ENCODE peak calls at places on chromosomes 4 and X, in eight cellular contexts. U is sigmoid colon, A is SK-N-SH, L is stomach, D is ovary, X is transverse colon, K is upper lobe of left lung, C is tibial nerve. Z is an unnamed sample. For H3K36me3, the result is how much of the 10 kb centered on the place peaks cover.

GRCh38 chr4:141686146-141686775 is 49.9 kb downstream of the IL15 start:
- DNase-seq in L (no peak), A (no peak), D (no peak), K (no peak), X (no peak), C (no peak), U (no peak), Z (no peak)

GRCh38 chrX:87517571-87518141 is at the start of gene KLHL4:
- DNase-seq in L (no peak), A (no peak), U (no peak), C (no peak), D (peak), X (no peak), K (no peak), Z (no peak)

GRCh38 chr4:184983660-184984356 is 34.5 kb upstream of the HELT start:
- DNase-seq in U (no peak), A (peak), C (peak), L (peak), D (peak), K (peak), X (peak), Z (no peak)

GRCh38 chr4:35025152-35025834 is 1219.0 kb downstream of the ARAP2 start:
- DNase-seq in C (no peak), K (no peak), D (no peak), L (no peak), U (no peak), A (no peak), X (no peak), Z (no peak)

GRCh38 chrX:27889878-27890277 is 82.1 kb downstream of the MAGEB10 start:
- DNase-seq in U (no peak), K (no peak), X (no peak), L (no peak), A (no peak), C (no peak), D (no peak), Z (no peak)

GRCh38 chr4:144645102-144645469 is 870 bp upstream of the HHIP start:
- DNase-seq in D (peak), U (no peak), K (peak), A (peak), X (no peak), L (no peak), C (no peak), Z (no peak)

GRCh38 chr4:169807934-169808333 is 50.2 kb upstream of the HPF1 start:
- DNase-seq in U (no peak), D (no peak), L (no peak), C (no peak), X (no peak), A (peak), K (no peak), Z (no peak)

GRCh38 chr4:131499139-131499873 is 1649.8 kb upstream of the PCDH10 start:
- DNase-seq in X (no peak), C (no peak), L (no peak), K (no peak), U (no peak), D (no peak), A (no peak), Z (no peak)

GRCh38 chr4:152229782-152230289 is 306.1 kb downstream of the FBXW7 start:
- DNase-seq in X (no peak), D (no peak), K (no peak), C (no peak), U (no peak), A (no peak), L (no peak), Z (peak)

GRCh38 chr4:47528651-47529050 is 43.6 kb downstream of the ATP10D start:
- DNase-seq in X (no peak), U (no peak), K (no peak), A (no peak), C (no peak), L (no peak), D (no peak), Z (no peak)
- TF ChIP-seq EP300 in X (no peak), U (no peak), K (no peak), A (no peak), C (no peak), L (no peak), D (no peak), Z (no peak)

DNA sequence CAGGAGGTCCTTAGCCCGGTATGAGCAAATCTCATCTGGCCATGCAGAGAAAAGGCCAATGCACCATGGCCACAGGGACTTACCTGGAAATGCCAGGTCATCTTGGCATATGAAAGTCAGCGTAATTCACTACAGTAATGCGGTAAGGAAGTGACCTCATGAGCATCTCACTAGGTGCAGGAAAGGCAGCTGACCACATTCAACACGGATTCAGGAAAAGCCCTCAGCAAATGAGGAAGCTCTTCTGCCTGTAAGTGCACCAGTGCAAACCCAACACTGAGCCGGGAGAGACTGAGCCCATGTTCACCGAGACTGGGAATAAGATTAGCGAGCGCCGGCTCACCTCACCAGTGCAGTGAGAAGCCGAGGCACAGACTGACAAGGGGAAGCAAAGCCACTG is 23.7 kb downstream of the LRPAP1 start:
- DNase-seq in X (no peak), C (no peak), A (no peak), K (no peak), U (no peak), L (no peak), D (no peak), Z (no peak)
- H3K36me3 ChIP-seq in X (half or more), C (under half), A (half or more), K (half or more), U (under half), L (half or more), D (under half), Z (half or more)

DNA sequence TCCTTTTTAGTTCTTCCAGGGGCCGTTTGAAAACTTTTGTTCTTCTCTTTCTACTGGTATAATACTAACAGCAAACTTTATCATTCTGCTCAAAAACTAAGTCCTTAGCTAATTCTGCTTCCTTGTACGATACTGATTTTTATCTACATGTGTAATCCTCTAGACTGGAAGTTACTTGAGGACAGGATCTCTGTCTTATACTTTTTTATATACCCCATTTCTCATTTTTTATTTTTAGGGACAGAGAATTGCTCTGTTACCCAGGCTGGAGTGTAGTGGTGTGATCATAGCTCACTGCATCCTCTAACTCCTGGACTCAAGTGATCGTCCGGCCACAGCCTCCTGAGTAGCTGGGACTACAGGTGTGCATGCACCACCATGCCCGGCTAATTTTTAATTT is 2.2 kb downstream of the COX7B start:
- DNase-seq in K (no peak), C (no peak), U (no peak), L (no peak), D (no peak), X (no peak), A (no peak), Z (no peak)
- H3K4me3 ChIP-seq in K (no peak), C (no peak), U (no peak), L (no peak), D (no peak), X (no peak), A (no peak), Z (no peak)

GRCh38 chr4:6021831-6022606 is 3.8 kb upstream of the C4orf50 start:
- DNase-seq in C (no peak), A (no peak), D (no peak), U (no peak), X (no peak), K (no peak), L (no peak), Z (no peak)

GRCh38 chr4:6020633-6021032 is 2.4 kb upstream of the C4orf50 start:
- DNase-seq in U (no peak), D (no peak), A (no peak), C (no peak), L (no peak), X (no peak), K (no peak), Z (no peak)

GRCh38 chr4:6017800-6018199 is 431 bp downstream of the C4orf50 start:
- DNase-seq in U (no peak), K (no peak), D (no peak), C (no peak), L (no peak), X (no peak), A (no peak), Z (no peak)

GRCh38 chr4:6018331-6018730 is at the start of gene C4orf50:
- DNase-seq in L (no peak), X (no peak), D (no peak), A (no peak), C (no peak), K (no peak), U (no peak), Z (no peak)

DNA sequence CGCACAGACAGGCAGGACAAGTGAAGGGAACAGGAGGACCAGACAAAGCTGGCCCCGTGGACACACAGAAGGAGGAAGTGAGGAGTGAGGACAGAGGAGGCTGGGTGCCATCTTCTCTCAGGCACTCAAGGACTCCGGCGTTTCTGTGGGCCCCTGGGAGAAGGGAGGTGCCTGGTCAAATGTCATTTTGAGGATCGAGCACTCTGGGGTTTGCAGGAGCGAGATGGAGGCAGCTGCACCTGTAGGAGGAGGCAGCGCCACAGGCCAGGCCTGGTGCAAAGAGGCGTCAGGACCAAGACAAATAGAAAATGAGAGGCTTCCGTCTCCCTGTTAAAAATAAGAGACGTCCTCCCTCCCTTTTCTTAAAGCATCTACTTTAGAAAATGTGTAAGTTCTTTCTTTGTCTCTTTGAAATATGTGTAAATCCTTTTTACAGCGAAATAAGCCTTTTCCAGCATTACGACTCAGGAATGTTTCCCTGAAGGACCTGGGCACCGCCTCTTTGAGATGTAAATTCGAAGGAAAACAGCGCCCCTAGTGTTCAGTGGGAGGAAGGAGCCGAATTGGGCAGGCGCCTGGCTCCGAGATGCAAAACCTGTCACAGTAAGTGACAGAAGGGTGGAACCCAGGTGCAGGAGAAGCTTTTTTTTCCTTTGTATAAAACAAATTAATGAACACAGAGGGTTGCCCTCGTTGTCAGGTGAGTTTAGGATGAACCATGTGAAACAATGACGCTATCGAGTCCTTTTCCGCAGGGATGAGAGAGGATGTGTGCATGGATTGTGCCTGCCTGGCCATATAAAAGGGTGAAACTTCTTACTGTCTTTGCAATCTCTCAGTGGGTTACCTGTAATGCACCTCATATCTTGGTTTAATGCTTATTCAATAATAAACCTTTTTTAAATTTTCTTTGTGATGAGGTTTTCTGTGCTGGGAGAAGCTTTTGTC is 1.4 kb upstream of the C4orf50 start:
- DNase-seq in A (peak), K (no peak), C (no peak), D (no peak), L (peak), U (no peak), X (peak), Z (no peak)
- TF ChIP-seq EP300 in A (no peak), K (no peak), C (no peak), D (no peak), L (no peak), U (no peak), X (no peak), Z (no peak)

GRCh38 chr4:39302901-39303300 is 63.3 kb downstream of the RFC1 start:
- DNase-seq in A (no peak), D (no peak), X (no peak), C (no peak), L (no peak), K (no peak), U (no peak), Z (peak)
- H3K36me3 ChIP-seq in A (under half), D (under half), X (half or more), C (under half), L (half or more), K (half or more), U (under half), Z (half or more)

DNA sequence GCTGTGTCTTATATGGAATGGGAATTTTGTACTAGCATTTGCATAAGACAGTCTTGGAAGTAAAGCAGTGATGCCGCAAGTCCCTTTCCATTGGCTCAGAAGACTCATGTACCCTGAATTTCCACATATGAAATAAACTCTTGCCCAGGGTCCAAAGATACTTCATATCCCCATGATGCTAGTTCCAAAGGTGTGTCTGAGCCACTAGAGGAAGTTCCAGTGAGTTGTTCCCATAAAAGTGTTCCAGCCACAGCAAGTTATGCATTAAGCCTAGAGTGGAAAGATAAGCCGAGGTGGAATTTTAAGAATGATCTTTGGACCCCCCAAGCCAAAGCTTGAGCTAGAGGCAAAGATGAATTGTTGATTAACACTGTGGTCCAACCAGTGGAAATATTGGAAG is 9.3 kb upstream of the CEP135 start:
- DNase-seq in D (no peak), X (no peak), A (no peak), K (no peak), C (no peak), U (no peak), L (no peak), Z (no peak)
- H3K4me3 ChIP-seq in D (no peak), X (no peak), A (no peak), K (no peak), C (no peak), U (no peak), L (no peak), Z (no peak)

GRCh38 chr4:99658666-99659065 is 1.0 kb upstream of the C4orf54 start:
- DNase-seq in X (no peak), D (no peak), C (no peak), L (no peak), A (no peak), K (no peak), U (no peak), Z (no peak)
- TF ChIP-seq EP300 in X (no peak), D (no peak), C (no peak), L (no peak), A (no peak), K (no peak), U (no peak), Z (no peak)

GRCh38 chrX:71250856-71251255 is 3.1 kb downstream of the ZMYM3 start:
- DNase-seq in C (no peak), A (no peak), U (no peak), L (no peak), X (no peak), D (no peak), K (no peak), Z (no peak)

GRCh38 chrX:71244359-71245128 is 9.4 kb downstream of the ZMYM3 start:
- DNase-seq in A (no peak), X (no peak), K (no peak), L (no peak), D (no peak), C (no peak), U (no peak), Z (no peak)

DNA sequence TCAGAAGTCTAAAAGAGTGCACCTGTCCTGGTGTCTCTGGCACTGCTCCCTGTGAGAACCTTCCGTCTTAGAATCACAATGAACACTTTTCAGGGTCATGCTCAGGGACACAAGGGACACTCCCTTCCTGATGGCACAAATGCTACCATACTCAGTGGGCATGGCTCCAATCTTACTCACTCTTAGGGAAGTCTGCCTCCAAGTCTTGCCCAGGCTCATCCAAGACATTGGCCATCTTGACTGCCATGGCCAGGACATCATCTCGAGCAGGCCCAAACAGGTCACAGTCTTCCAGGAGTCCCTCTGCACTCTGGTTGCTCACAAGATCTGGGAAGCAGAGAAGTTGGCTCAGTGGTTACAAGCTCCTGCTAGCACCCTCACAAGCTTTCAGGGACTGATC is 8.8 kb downstream of the ZMYM3 start:
- DNase-seq in K (no peak), A (no peak), X (no peak), U (no peak), L (no peak), D (no peak), C (no peak), Z (no peak)
- H3K36me3 ChIP-seq in K (half or more), A (half or more), X (under half), U (under half), L (half or more), D (under half), C (under half), Z (half or more)

GRCh38 chr4:112702892-112703291 is 65.9 kb downstream of the LARP7 start:
- DNase-seq in L (no peak), A (no peak), K (no peak), D (no peak), U (no peak), C (no peak), X (no peak), Z (peak)

GRCh38 chr4:112706840-112707207 is 69.9 kb downstream of the LARP7 start:
- DNase-seq in K (no peak), A (no peak), U (no peak), X (no peak), L (no peak), D (no peak), C (no peak), Z (no peak)

GRCh38 chr4:112704991-112705845 is 68.3 kb downstream of the LARP7 start:
- DNase-seq in L (peak), U (peak), K (peak), C (no peak), D (peak), X (peak), A (peak), Z (peak)

GRCh38 chr4:112700679-112701078 is 63.7 kb downstream of the LARP7 start:
- DNase-seq in C (no peak), K (no peak), A (no peak), D (no peak), L (no peak), U (no peak), X (no peak), Z (no peak)

GRCh38 chr4:112704322-112704721 is 67.4 kb downstream of the LARP7 start:
- DNase-seq in C (no peak), D (no peak), L (no peak), A (no peak), U (no peak), K (no peak), X (no peak), Z (no peak)
- H3K4me3 ChIP-seq in C (no peak), D (no peak), L (no peak), A (no peak), U (no peak), K (no peak), X (no peak), Z (no peak)

GRCh38 chrX:134717698-134718328 is 59.5 kb upstream of the PLAC1 start:
- DNase-seq in X (no peak), U (no peak), A (no peak), D (no peak), L (no peak), K (no peak), C (no peak), Z (no peak)
- TF ChIP-seq EP300 in X (no peak), U (no peak), A (no peak), D (no peak), L (no peak), K (no peak), C (no peak), Z (no peak)